ENCODE peak calls at places on chromosome 22, in four cellular contexts. M is breast epithelium, O is uterus, W is right atrium auricular region. H is an unnamed sample.

GRCh38 chr22:18033204-18033998 is 9.0 kb upstream of the MICAL3 start:
- DNase-seq in W (no peak), M (no peak), O (peak; percentile 35), H (no peak)

GRCh38 chr22:42991010-42991651 is 23.8 kb downstream of the PACSIN2 start:
- DNase-seq in W (no peak), O (no peak), M (no peak), H (no peak)

GRCh38 chr22:41521166-41521565 is 23.1 kb downstream of the POLR3H start:
- DNase-seq in M (no peak), O (no peak), W (no peak), H (no peak)

GRCh38 chr22:38824587-38824986 is 19.2 kb downstream of the NPTXR start:
- DNase-seq in W (no peak), O (no peak), M (no peak), H (no peak)

GRCh38 chr22:32830473-32830872 is 29.0 kb downstream of the TIMP3 start:
- DNase-seq in O (peak; percentile 78), M (peak; percentile 62), W (peak; percentile 79), H (no peak)

GRCh38 chr22:32660292-32660691 is 141.2 kb upstream of the TIMP3 start:
- DNase-seq in W (peak; percentile 85), M (peak; percentile 64), O (peak; percentile 69), H (no peak)

GRCh38 chr22:37591823-37592404 is 12.0 kb upstream of the LGALS2 start:
- DNase-seq in O (no peak), W (no peak), M (no peak), H (no peak)

GRCh38 chr22:46891382-46891951 is 129.0 kb downstream of the TBC1D22A start:
- DNase-seq in O (no peak), W (no peak), M (no peak), H (no peak)

GRCh38 chr22:27919222-27919942 is at the start of gene PITPNB:
- DNase-seq in O (peak; percentile 97), W (peak; percentile 96), M (peak; percentile 96), H (peak; percentile 52)

GRCh38 chr22:45064313-45065268 is 54.8 kb upstream of the PHF21B start:
- DNase-seq in M (no peak), W (no peak), O (no peak), H (no peak)

GRCh38 chr22:32044913-32045312 is 1.9 kb downstream of the SLC5A1 start:
- DNase-seq in W (no peak), M (no peak), O (peak; percentile 17), H (no peak)

GRCh38 chr22:33726294-33726711 is 194.0 kb downstream of the LARGE1 start:
- DNase-seq in W (no peak), M (no peak), O (no peak), H (no peak)

GRCh38 chr22:38751422-38752346 is 4.1 kb downstream of the SUN2 start:
- DNase-seq in M (peak; percentile 81), W (no peak), O (no peak), H (no peak)

GRCh38 chr22:38401336-38402084 is 53.5 kb downstream of the KCNJ4 start:
- DNase-seq in W (no peak), O (no peak), M (no peak), H (no peak)

GRCh38 chr22:26172389-26172990 is 3.2 kb downstream of the SEZ6L start:
- DNase-seq in M (no peak), O (no peak), W (no peak), H (peak; percentile 1)

GRCh38 chr22:22058649-22059475 is 76.3 kb upstream of the TOP3B start:
- DNase-seq in M (no peak), W (no peak), O (no peak), H (no peak)

GRCh38 chr22:42702675-42703074 is 18.0 kb downstream of the A4GALT start:
- DNase-seq in M (no peak), W (no peak), O (peak; percentile 13), H (no peak)

GRCh38 chr22:29080061-29080975 is 7.5 kb downstream of the KREMEN1 start:
- DNase-seq in O (no peak), M (no peak), W (no peak), H (no peak)

GRCh38 chr22:42841444-42841843 is 15.6 kb downstream of the ARFGAP3 start:
- DNase-seq in M (no peak), O (no peak), W (no peak), H (no peak)

GRCh38 chr22:37680191-37680851 is 4.9 kb downstream of the LGALS1 start:
- DNase-seq in M (no peak), O (no peak), W (no peak), H (no peak)

GRCh38 chr22:38782402-38783094 is 11.4 kb downstream of the DNAL4 start:
- DNase-seq in O (no peak), M (no peak), W (no peak), H (no peak)

GRCh38 chr22:32244547-32244946 is 10.6 kb downstream of the SLC5A4 start:
- DNase-seq in M (no peak), W (no peak), O (no peak), H (no peak)

GRCh38 chr22:29032584-29032983 is 29.0 kb downstream of the C22orf31 start:
- DNase-seq in O (peak; percentile 35), W (no peak), M (no peak), H (peak; percentile 66)

GRCh38 chr22:34055525-34056200 is 135.4 kb upstream of the LARGE1 start:
- DNase-seq in O (no peak), M (no peak), W (no peak), H (no peak)

GRCh38 chr22:38753894-38754246 is 1.9 kb downstream of the SUN2 start:
- DNase-seq in O (no peak), W (no peak), M (no peak), H (no peak)

GRCh38 chr22:45977003-45977395 is at the start of gene WNT7B:
- DNase-seq in O (no peak), M (no peak), W (no peak), H (no peak)

GRCh38 chr22:27885977-27886842 is 32.8 kb downstream of the PITPNB start:
- DNase-seq in M (no peak), O (peak; percentile 57), W (no peak), H (no peak)

GRCh38 chr22:39900306-39901227 is at the start of gene GRAP2:
- DNase-seq in O (no peak), W (no peak), M (no peak), H (no peak)

GRCh38 chr22:16131918-16132317 is 442.1 kb downstream of the POTEH start:
- DNase-seq in O (no peak), W (no peak), M (no peak), H (no peak)

GRCh38 chr22:47433627-47434026 is 671.2 kb downstream of the TBC1D22A start:
- DNase-seq in O (no peak), W (peak; percentile 9), M (no peak), H (no peak)

GRCh38 chr22:24066260-24066659 is 55.2 kb downstream of the CABIN1 start:
- DNase-seq in O (no peak), W (no peak), M (no peak), H (no peak)

GRCh38 chr22:42294034-42294985 is 23.9 kb upstream of the TCF20 start:
- DNase-seq in M (no peak), W (no peak), O (no peak), H (no peak)

GRCh38 chr22:46081831-46082210 is 68.5 kb upstream of the PPARA start:
- DNase-seq in W (no peak), M (peak; percentile 48), O (peak; percentile 45), H (no peak)

GRCh38 chr22:42368379-42369249 is 63.6 kb downstream of the NFAM1 start:
- DNase-seq in W (no peak), O (no peak), M (no peak), H (no peak)

GRCh38 chr22:47388778-47389177 is 626.3 kb downstream of the TBC1D22A start:
- DNase-seq in M (peak; percentile 15), W (no peak), O (no peak), H (no peak)

GRCh38 chr22:26170795-26171194 is 1.5 kb downstream of the SEZ6L start:
- DNase-seq in W (no peak), O (no peak), M (no peak), H (no peak)

DNA sequence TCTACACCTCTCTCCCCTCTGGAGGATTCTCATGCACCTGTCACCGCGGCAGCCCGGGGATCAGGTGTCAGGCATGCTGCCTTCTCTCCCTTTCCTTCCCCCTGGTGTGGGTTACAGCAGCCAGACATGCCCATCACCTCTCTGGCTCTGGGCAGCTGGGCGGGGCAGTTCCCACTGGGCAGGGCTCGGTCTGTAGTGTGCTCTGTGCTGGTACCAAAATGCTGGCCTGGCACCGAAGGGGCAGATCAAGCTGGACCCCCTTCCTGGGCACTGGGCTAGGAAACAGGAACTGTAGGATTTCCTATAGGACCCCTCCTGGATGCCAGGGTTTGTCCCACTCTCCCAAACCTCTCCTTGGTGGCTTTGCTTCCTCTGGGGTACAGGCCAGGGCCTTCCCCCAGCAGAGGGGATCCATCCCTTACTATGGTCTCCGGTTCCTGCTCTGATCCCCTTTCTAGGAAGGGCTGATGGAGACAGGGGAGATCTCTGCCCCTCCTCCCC is 821 bp downstream of the GAL3ST1 start:
- DNase-seq in M (no peak), W (no peak), O (no peak), H (no peak)
- H3K4me3 ChIP-seq in M (no peak overlapping the region), W (no peak overlapping the region), O (no peak overlapping the region), H (peak overlapping the region; percentile 56)

GRCh38 chr22:50473088-50473487 is 1.7 kb downstream of the SBF1 start:
- DNase-seq in W (no peak), M (no peak), O (no peak), H (no peak)
- TF ChIP-seq CTCF in W (no peak), M (no peak), O (no peak), H (peak; percentile 53)

DNA sequence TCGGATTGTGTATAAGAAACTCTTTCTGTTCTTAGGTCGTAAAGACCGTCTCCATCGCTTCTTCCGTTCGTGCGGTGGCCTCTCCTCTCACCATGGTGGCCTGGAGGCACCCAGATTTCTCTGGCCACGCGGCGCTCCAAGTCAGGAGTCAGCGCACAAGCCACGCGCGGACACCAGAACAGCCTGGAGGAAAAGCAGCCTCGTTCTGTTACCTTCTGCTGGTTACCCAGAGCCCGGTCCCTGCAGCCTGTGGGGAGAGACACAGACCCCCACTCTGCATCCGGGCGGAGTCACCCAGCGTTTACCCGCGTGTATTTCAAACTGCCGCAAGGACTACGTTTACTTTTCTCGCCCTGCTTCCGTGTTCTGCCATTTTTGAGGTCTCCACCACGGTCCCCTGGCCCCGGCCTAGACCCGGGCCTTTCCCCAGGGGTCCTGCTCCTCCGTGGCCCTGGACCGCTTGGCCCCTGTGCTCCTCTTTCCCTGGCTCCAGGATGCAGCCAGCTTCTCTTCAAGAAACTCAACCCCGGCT is 776.1 kb downstream of the BRD1 start:
- DNase-seq in O (no peak), W (no peak), M (no peak), H (no peak)
- H3K4me3 ChIP-seq in O (no peak overlapping the region), W (no peak overlapping the region), M (peak overlapping the region; percentile 45), H (no peak overlapping the region)

DNA sequence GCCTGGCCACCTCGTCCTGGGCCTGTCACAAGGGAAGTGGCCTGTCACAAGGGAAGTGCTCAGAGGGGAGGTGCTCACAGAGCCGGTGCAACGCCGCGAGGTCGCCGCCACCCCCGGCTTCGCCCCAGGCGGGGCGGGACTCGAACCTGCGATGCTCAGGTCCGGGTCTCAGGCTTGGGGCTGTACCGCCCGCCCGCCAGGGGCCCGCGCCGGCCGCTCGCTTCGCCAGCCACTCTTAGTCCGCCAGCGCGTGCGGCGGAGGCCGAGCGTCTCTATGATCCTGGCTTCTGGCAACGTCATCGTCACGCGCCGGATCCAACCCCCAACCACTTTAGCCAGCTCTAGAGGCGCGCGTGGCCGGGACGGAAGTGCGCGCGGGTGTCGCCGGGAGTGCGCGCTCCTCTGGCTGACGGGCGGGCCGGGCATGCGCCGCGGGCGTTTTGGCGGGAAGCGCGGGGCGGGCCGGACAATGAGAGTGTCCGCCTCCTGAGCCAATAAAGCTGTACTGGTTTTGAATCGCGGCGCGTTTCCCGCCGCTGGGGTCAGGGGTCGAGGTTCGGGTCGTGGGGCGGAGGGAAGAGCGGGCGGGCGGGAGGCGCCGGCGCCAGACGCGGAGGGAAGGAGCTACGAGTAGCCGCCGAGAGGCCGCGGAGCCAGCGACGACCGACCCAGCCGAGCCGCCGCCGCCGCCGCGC is at the start of gene TRMT2A:
- DNase-seq in M (peak; percentile 97), O (peak; percentile 98), W (peak; percentile 98), H (peak; percentile 60)
- TF ChIP-seq CTCF in M (no peak), O (peak; percentile 44), W (no peak), H (peak; percentile 5)

H was measured in epithelial cell of proximal tubule.